ENCODE peak calls at places on chromosomes 12 and 14, in ten cellular contexts. J, P, T, L, O, G, F, E, K and D are unnamed samples.

GRCh38 chr14:95291859-95292542 is 27.7 kb downstream of the CLMN start:
- DNase-seq in J (no peak), P (peak; percentile 82), T (peak; percentile 75), L (peak; percentile 75), O (no peak), G (peak; percentile 21), F (no peak), E (peak; percentile 43), K (peak; percentile 37), D (peak; percentile 61)

GRCh38 chr14:93984070-93984469 is 7.7 kb upstream of the ASB2 start:
- DNase-seq in J (no peak), P (no peak), T (no peak), L (no peak), O (no peak), G (peak; percentile 81), F (no peak), E (no peak), K (peak; percentile 55), D (no peak)

GRCh38 chr12:59823535-59823934 is 227.7 kb downstream of the SLC16A7 start:
- DNase-seq in J (no peak), P (no peak), T (no peak), L (no peak), O (no peak), G (peak; percentile 40), F (no peak), E (no peak), K (no peak), D (no peak)

GRCh38 chr12:104998423-104999346 is 12.6 kb downstream of the NOPCHAP1 start:
- DNase-seq in J (no peak), P (no peak), T (no peak), L (no peak), O (peak; percentile 67), G (no peak), F (peak; percentile 54), E (no peak), K (peak; percentile 88), D (no peak)

GRCh38 chr12:118922405-118922804 is 58.9 kb upstream of the SRRM4 start:
- DNase-seq in J (no peak), P (no peak), T (no peak), L (no peak), O (no peak), G (no peak), F (no peak), E (no peak), K (no peak), D (peak; percentile 3)

GRCh38 chr12:121391619-121392324 is 8.1 kb upstream of the RNF34 start:
- DNase-seq in J (peak; percentile 26), P (no peak), T (peak; percentile 23), L (peak; percentile 58), O (no peak), G (peak; percentile 61), F (no peak), E (peak; percentile 72), K (no peak), D (peak; percentile 42)

GRCh38 chr12:8956073-8956472 is 6.6 kb upstream of the M6PR start:
- DNase-seq in J (no peak), P (no peak), T (no peak), L (no peak), O (no peak), G (no peak), F (no peak), E (no peak), K (no peak), D (no peak)

GRCh38 chr12:69613351-69613750 is 2.6 kb upstream of the LRRC10 start:
- DNase-seq in J (no peak), P (no peak), T (no peak), L (no peak), O (no peak), G (no peak), F (no peak), E (no peak), K (no peak), D (no peak)

GRCh38 chr12:62530596-62530995 is 64.0 kb downstream of the MON2 start:
- DNase-seq in J (no peak), P (no peak), T (no peak), L (no peak), O (no peak), G (peak; percentile 95), F (no peak), E (peak; percentile 66), K (no peak), D (no peak)

GRCh38 chr14:99572173-99572999 is 31.6 kb downstream of the CCDC85C start:
- DNase-seq in J (no peak), P (no peak), T (no peak), L (no peak), O (no peak), G (no peak), F (no peak), E (no peak), K (no peak), D (no peak)
- H3K4me3 ChIP-seq in J (peak overlapping the region; percentile 15), P (no peak overlapping the region), T (no peak overlapping the region), L (no peak overlapping the region), O (no peak overlapping the region), G (no peak overlapping the region), F (no peak overlapping the region), E (no peak overlapping the region), K (no peak overlapping the region), D (no peak overlapping the region)

DNA sequence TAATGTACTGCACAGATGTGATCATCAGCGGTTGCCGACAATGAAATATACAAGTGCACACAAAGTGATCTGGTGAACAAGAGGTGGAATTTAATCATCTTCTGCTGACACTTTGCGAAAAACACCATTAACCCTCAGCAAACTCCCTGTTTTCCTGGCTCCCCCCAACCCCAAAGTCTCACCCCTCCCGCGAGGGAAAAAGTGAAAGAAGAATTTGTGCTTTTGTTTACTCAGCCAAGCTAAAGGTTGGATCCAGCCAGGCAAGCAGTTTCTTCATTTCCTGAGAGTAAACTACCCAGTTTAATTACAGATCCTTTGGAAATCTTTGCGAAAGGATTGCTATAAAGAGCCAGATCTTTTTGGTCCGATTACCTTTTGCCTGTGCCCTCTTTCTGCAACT is 3.2 kb upstream of the LMO3 start:
- DNase-seq in J (no peak), P (no peak), T (no peak), L (no peak), O (no peak), G (no peak), F (no peak), E (no peak), K (no peak), D (no peak)
- H3K4me1 ChIP-seq in J (no peaks in the 10 kb centered on the region), P (peaks cover 23% of the 10 kb centered on the region), T (no peaks in the 10 kb centered on the region), L (peaks cover 2% of the 10 kb centered on the region), O (peaks cover 6% of the 10 kb centered on the region), G (peaks cover 2% of the 10 kb centered on the region), F (no peaks in the 10 kb centered on the region), E (peaks cover 5% of the 10 kb centered on the region), K (peaks cover 28% of the 10 kb centered on the region), D (peaks cover 53% of the 10 kb centered on the region)

DNA sequence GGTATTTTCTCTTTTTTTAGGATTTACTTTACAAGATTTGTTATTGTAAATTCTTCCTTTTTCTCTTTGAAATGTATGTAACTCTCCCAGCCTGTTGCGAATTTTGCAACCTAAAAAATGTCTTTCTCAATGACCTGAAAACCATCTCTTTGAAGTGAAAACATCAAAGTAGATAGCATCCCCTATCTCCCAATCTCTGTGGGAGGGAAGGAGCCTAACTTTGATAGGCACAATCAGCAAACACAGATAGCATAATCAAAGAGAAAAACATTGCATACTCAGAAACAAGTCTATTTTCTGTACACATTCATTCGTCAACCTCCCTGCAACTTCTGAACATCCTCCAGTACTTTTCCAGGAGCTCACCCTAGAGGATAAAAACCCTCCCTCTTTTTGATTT is 849.3 kb upstream of the LRFN5 start:
- DNase-seq in J (no peak), P (no peak), T (no peak), L (no peak), O (no peak), G (no peak), F (no peak), E (no peak), K (no peak), D (no peak)
- H3K9me3 ChIP-seq in J (no peaks in the 10 kb centered on the region), P (peaks cover 39% of the 10 kb centered on the region), T (no peaks in the 10 kb centered on the region), L (no peaks in the 10 kb centered on the region), O (no peaks in the 10 kb centered on the region), G (no peaks in the 10 kb centered on the region), F (no peaks in the 10 kb centered on the region), E (peaks cover 17% of the 10 kb centered on the region), K (no peaks in the 10 kb centered on the region), D (peaks cover 3% of the 10 kb centered on the region)

GRCh38 chr12:25319233-25319984 is 68.7 kb upstream of the KRAS start:
- DNase-seq in J (no peak), P (no peak), T (no peak), L (no peak), O (no peak), G (no peak), F (no peak), E (no peak), K (no peak), D (no peak)
- H3K4me3 ChIP-seq in J (no peak overlapping the region), P (no peak overlapping the region), T (no peak overlapping the region), L (no peak overlapping the region), O (no peak overlapping the region), G (no peak overlapping the region), F (no peak overlapping the region), E (no peak overlapping the region), K (no peak overlapping the region), D (no peak overlapping the region)

GRCh38 chr14:101359221-101360044 is 201.9 kb upstream of the DIO3 start:
- DNase-seq in J (no peak), P (peak; percentile 68), T (peak; percentile 88), L (peak; percentile 61), O (no peak), G (no peak), F (no peak), E (no peak), K (peak; percentile 49), D (no peak)
- H3K4me1 ChIP-seq in J (no peaks in the 10 kb centered on the region), P (no peaks in the 10 kb centered on the region), T (no peaks in the 10 kb centered on the region), L (no peaks in the 10 kb centered on the region), O (no peaks in the 10 kb centered on the region), G (peaks cover 4% of the 10 kb centered on the region), F (peaks cover 11% of the 10 kb centered on the region), E (no peaks in the 10 kb centered on the region), K (no peaks in the 10 kb centered on the region), D (no peaks in the 10 kb centered on the region)

GRCh38 chr14:105860615-105861580 is 334.5 kb downstream of the TMEM121 start:
- DNase-seq in J (peak; percentile 16), P (peak; percentile 1), T (peak; percentile 11), L (peak; percentile 30), O (peak; percentile 60), G (no peak), F (peak; percentile 79), E (no peak), K (no peak), D (no peak)
- H3K9me3 ChIP-seq in J (no peaks in the 10 kb centered on the region), P (no peaks in the 10 kb centered on the region), T (no peaks in the 10 kb centered on the region), L (no peaks in the 10 kb centered on the region), O (no peaks in the 10 kb centered on the region), G (peaks cover 76% of the 10 kb centered on the region), F (no peaks in the 10 kb centered on the region), E (no peaks in the 10 kb centered on the region), K (no peaks in the 10 kb centered on the region), D (no peaks in the 10 kb centered on the region)